ENCODE peak calls at places on chromosomes 3 and 15, in seven cellular contexts. L is upper lobe of left lung, A is gastrocnemius medialis, M is uterus, D is heart left ventricle, C is spleen, N is ovary. B is an unnamed sample.

GRCh38 chr3:180704532-180704931 is 25.2 kb upstream of the CCDC39 start:
- DNase-seq in L (no peak), A (no peak), M (no peak), D (no peak), C (no peak), N (no peak), B (no peak)

GRCh38 chr15:31554261-31554660 is 227.6 kb downstream of the KLF13 start:
- DNase-seq in L (peak; percentile 77), A (peak; percentile 20), M (peak; percentile 67), D (peak; percentile 85), C (no peak), N (no peak), B (no peak)

GRCh38 chr3:74344865-74345264 is 269.6 kb downstream of the CNTN3 start:
- DNase-seq in L (no peak), A (no peak), M (no peak), D (no peak), C (no peak), N (no peak), B (no peak)

GRCh38 chr3:47578119-47578630 is 490 bp downstream of the CSPG5 start:
- DNase-seq in L (peak; percentile 90), A (peak; percentile 24), M (peak; percentile 16), D (peak; percentile 68), C (peak; percentile 80), N (peak; percentile 17), B (no peak)

GRCh38 chr3:154972951-154973350 is 107.2 kb upstream of the MME start:
- DNase-seq in L (no peak), A (no peak), M (no peak), D (no peak), C (no peak), N (no peak), B (no peak)

GRCh38 chr3:43286886-43287301 is 554 bp downstream of the SNRK start:
- DNase-seq in L (no peak), A (no peak), M (no peak), D (no peak), C (no peak), N (no peak), B (no peak)

GRCh38 chr15:81852826-81853225 is 193.0 kb downstream of the MEX3B start:
- DNase-seq in L (no peak), A (no peak), M (no peak), D (no peak), C (no peak), N (no peak), B (no peak)

GRCh38 chr3:193879099-193879863 is 256.7 kb upstream of the HES1 start:
- DNase-seq in L (no peak), A (no peak), M (no peak), D (no peak), C (no peak), N (no peak), B (no peak)

GRCh38 chr3:194632983-194633348 is 253 bp downstream of the TMEM44 start:
- DNase-seq in L (no peak), A (no peak), M (no peak), D (no peak), C (no peak), N (no peak), B (no peak)

GRCh38 chr15:25173241-25174028 is 218.6 kb downstream of the SNRPN start:
- DNase-seq in L (peak; percentile 50), A (no peak), M (peak; percentile 4), D (peak; percentile 36), C (peak; percentile 49), N (peak; percentile 4), B (no peak)

GRCh38 chr15:101452572-101452971 is 36.9 kb downstream of the PCSK6 start:
- DNase-seq in L (no peak), A (no peak), M (no peak), D (no peak), C (no peak), N (no peak), B (no peak)

GRCh38 chr3:189766416-189766815 is 135.2 kb downstream of the TP63 start:
- DNase-seq in L (no peak), A (no peak), M (no peak), D (no peak), C (no peak), N (no peak), B (no peak)

GRCh38 chr3:51269466-51269865 is 115.6 kb upstream of the MANF start:
- DNase-seq in L (no peak), A (no peak), M (no peak), D (no peak), C (no peak), N (no peak), B (no peak)

GRCh38 chr3:14475601-14476000 is 64.5 kb downstream of the GRIP2 start:
- DNase-seq in L (no peak), A (no peak), M (no peak), D (no peak), C (no peak), N (no peak), B (no peak)

GRCh38 chr3:183560607-183561006 is 5.1 kb upstream of the KLHL6 start:
- DNase-seq in L (peak; percentile 52), A (no peak), M (no peak), D (no peak), C (no peak), N (no peak), B (no peak)

GRCh38 chr15:33516563-33516962 is 205.8 kb downstream of the RYR3 start:
- DNase-seq in L (no peak), A (no peak), M (no peak), D (no peak), C (no peak), N (no peak), B (no peak)

DNA sequence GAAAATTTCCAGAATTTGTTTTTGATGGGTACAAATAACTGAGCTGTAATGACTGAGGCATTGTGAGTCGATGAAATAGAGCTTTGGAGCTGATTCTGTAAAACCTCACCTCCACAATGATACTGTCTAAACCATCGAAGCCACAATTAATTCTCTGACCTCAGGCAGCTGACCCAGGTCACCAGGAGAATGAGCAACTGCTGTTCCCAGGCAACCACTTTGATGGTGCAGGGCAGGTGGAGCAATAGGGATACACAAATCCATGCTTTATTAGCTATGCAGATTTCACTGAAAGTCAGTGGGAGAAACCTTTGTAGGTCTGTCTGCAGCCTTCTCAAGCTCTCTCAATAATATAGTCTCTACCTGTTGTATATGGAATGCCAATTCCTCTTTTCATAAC is 204.4 kb downstream of the RYR3 start:
- DNase-seq in L (no peak), A (no peak), M (no peak), D (no peak), C (no peak), N (no peak), B (no peak)
- TF ChIP-seq POLR2A in L (no peak), A (no peak), M (no peak), D (no peak), C (no peak), N (no peak), B (no peak)

GRCh38 chr3:52962160-52962559 is 64.8 kb upstream of the STIMATE start:
- DNase-seq in L (no peak), A (no peak), M (no peak), D (no peak), C (no peak), N (no peak), B (no peak)

GRCh38 chr3:52959773-52960172 is 62.4 kb upstream of the STIMATE start:
- DNase-seq in L (no peak), A (no peak), M (no peak), D (no peak), C (no peak), N (no peak), B (no peak)
- TF ChIP-seq CTCF in L (no peak), A (no peak), M (no peak), D (no peak), C (no peak), N (no peak), B (no peak)

GRCh38 chr3:45991341-45991740 is 4.3 kb downstream of the FYCO1 start:
- DNase-seq in L (no peak), A (peak; percentile 52), M (no peak), D (no peak), C (no peak), N (no peak), B (no peak)
- H3K4me1 ChIP-seq in L (peaks cover 71% of the 10 kb centered on the region), A (peaks cover 90% of the 10 kb centered on the region), M (peaks cover 28% of the 10 kb centered on the region), D (peaks cover 62% of the 10 kb centered on the region), C (peaks cover 45% of the 10 kb centered on the region), N (peaks cover 42% of the 10 kb centered on the region), B (peaks cover 54% of the 10 kb centered on the region)

GRCh38 chr3:100257601-100258000 is 3.2 kb upstream of the TBC1D23 start:
- DNase-seq in L (no peak), A (no peak), M (no peak), D (no peak), C (no peak), N (no peak), B (no peak)

GRCh38 chr3:100261481-100261903 is 700 bp downstream of the TBC1D23 start:
- DNase-seq in L (no peak), A (no peak), M (no peak), D (no peak), C (no peak), N (no peak), B (no peak)

GRCh38 chr3:100263583-100263982 is 2.8 kb downstream of the TBC1D23 start:
- DNase-seq in L (no peak), A (no peak), M (no peak), D (no peak), C (no peak), N (no peak), B (no peak)

GRCh38 chr3:100260081-100260684 is 609 bp upstream of the TBC1D23 start:
- DNase-seq in L (peak; percentile 80), A (peak; percentile 68), M (peak; percentile 59), D (peak; percentile 74), C (peak; percentile 85), N (peak; percentile 71), B (no peak)

GRCh38 chr3:100260685-100261480 is at the start of gene TBC1D23:
- DNase-seq in L (peak; percentile 100), A (peak; percentile 100), M (peak; percentile 98), D (peak; percentile 99), C (peak; percentile 100), N (peak; percentile 98), B (peak; percentile 87)
- TF ChIP-seq POLR2A in L (peak; percentile 91), A (peak; percentile 98), M (peak; percentile 77), D (peak; percentile 24), C (no peak), N (peak; percentile 91), B (peak; percentile 94)

GRCh38 chr15:79593119-79593869 is 161.2 kb downstream of the MINAR1 start:
- DNase-seq in L (no peak), A (no peak), M (no peak), D (no peak), C (no peak), N (no peak), B (no peak)
- TF ChIP-seq CTCF in L (no peak), A (no peak), M (no peak), D (no peak), C (no peak), N (no peak), B (no peak)

GRCh38 chr3:100103558-100104441 is 10.5 kb downstream of the FILIP1L start:
- DNase-seq in L (no peak), A (no peak), M (no peak), D (no peak), C (no peak), N (no peak), B (no peak)
- H3K4me1 ChIP-seq in L (peaks cover 26% of the 10 kb centered on the region), A (peaks cover 85% of the 10 kb centered on the region), M (peaks cover 6% of the 10 kb centered on the region), D (peaks cover 17% of the 10 kb centered on the region), C (peaks cover 3% of the 10 kb centered on the region), N (peaks cover 17% of the 10 kb centered on the region), B (peaks cover 55% of the 10 kb centered on the region)

GRCh38 chr3:134359121-134360010 is 14.9 kb downstream of the AMOTL2 start:
- DNase-seq in L (peak; percentile 59), A (peak; percentile 48), M (peak; percentile 18), D (no peak), C (peak; percentile 81), N (no peak), B (no peak)
- TF ChIP-seq POLR2A in L (no peak), A (no peak), M (no peak), D (no peak), C (no peak), N (no peak), B (no peak)

B was measured in esophagus squamous epithelium.